ENCODE peak calls at places on chromosomes 13 and 19, in six cellular contexts. One of them, this sample, is unnamed. For H3K9me3, the result is how much of the 10 kb centered on the place peaks cover.

GRCh38 chr13:46668302-46668720 is 115.3 kb downstream of the LRCH1 start:
- DNase-seq in H1: no peak
- DNase-seq in suprapubic skin: no peak
- DNase-seq in upper lobe of left lung: no peak
- DNase-seq in endothelial cell of umbilical vein: peak
- DNase-seq in Panc1: no peak
- DNase-seq in this sample: no peak

GRCh38 chr13:94464771-94465170 is 14.7 kb downstream of the DCT start:
- DNase-seq in H1: no peak
- DNase-seq in Panc1: no peak
- DNase-seq in suprapubic skin: no peak
- DNase-seq in endothelial cell of umbilical vein: no peak
- DNase-seq in upper lobe of left lung: no peak
- DNase-seq in this sample: no peak

GRCh38 chr19:38869836-38870607 is 8.1 kb downstream of the RINL start:
- DNase-seq in suprapubic skin: peak
- DNase-seq in endothelial cell of umbilical vein: peak
- DNase-seq in H1: no peak
- DNase-seq in upper lobe of left lung: peak
- DNase-seq in Panc1: no peak
- DNase-seq in this sample: no peak

GRCh38 chr13:94419304-94419943 is 60.1 kb downstream of the DCT start:
- DNase-seq in suprapubic skin: no peak
- DNase-seq in endothelial cell of umbilical vein: peak
- DNase-seq in H1: no peak
- DNase-seq in upper lobe of left lung: no peak
- DNase-seq in Panc1: peak
- DNase-seq in this sample: no peak

GRCh38 chr13:106597190-106597589 is 29.3 kb upstream of the ARGLU1 start:
- DNase-seq in H1: no peak
- DNase-seq in suprapubic skin: no peak
- DNase-seq in Panc1: no peak
- DNase-seq in endothelial cell of umbilical vein: no peak
- DNase-seq in upper lobe of left lung: peak
- DNase-seq in this sample: no peak

GRCh38 chr13:50543767-50544166 is 299.7 kb downstream of the DLEU7 start:
- DNase-seq in upper lobe of left lung: peak
- DNase-seq in H1: no peak
- DNase-seq in suprapubic skin: no peak
- DNase-seq in Panc1: no peak
- DNase-seq in endothelial cell of umbilical vein: no peak
- DNase-seq in this sample: no peak

GRCh38 chr19:36392916-36393673 is 14.1 kb upstream of the ZFP14 start:
- DNase-seq in upper lobe of left lung: no peak
- DNase-seq in H1: no peak
- DNase-seq in endothelial cell of umbilical vein: no peak
- DNase-seq in Panc1: no peak
- DNase-seq in suprapubic skin: no peak
- DNase-seq in this sample: no peak

GRCh38 chr19:33785795-33786194 is 10.9 kb upstream of the KCTD15 start:
- DNase-seq in upper lobe of left lung: no peak
- DNase-seq in suprapubic skin: no peak
- DNase-seq in H1: no peak
- DNase-seq in endothelial cell of umbilical vein: no peak
- DNase-seq in Panc1: no peak
- DNase-seq in this sample: no peak

GRCh38 chr13:30806784-30807183 is 71.4 kb downstream of the ALOX5AP start:
- DNase-seq in endothelial cell of umbilical vein: peak
- DNase-seq in Panc1: no peak
- DNase-seq in suprapubic skin: no peak
- DNase-seq in H1: no peak
- DNase-seq in upper lobe of left lung: no peak
- DNase-seq in this sample: no peak

GRCh38 chr19:38683393-38684077 is 36.1 kb downstream of the ACTN4 start:
- DNase-seq in suprapubic skin: peak
- DNase-seq in endothelial cell of umbilical vein: peak
- DNase-seq in upper lobe of left lung: no peak
- DNase-seq in Panc1: peak
- DNase-seq in H1: peak
- DNase-seq in this sample: no peak

GRCh38 chr13:108964601-108965000 is 335.2 kb downstream of the MYO16 start:
- DNase-seq in upper lobe of left lung: no peak
- DNase-seq in H1: no peak
- DNase-seq in endothelial cell of umbilical vein: no peak
- DNase-seq in Panc1: no peak
- DNase-seq in suprapubic skin: no peak
- DNase-seq in this sample: no peak

GRCh38 chr19:8566855-8567254 is 10.4 kb downstream of the MYO1F start:
- DNase-seq in suprapubic skin: no peak
- DNase-seq in Panc1: no peak
- DNase-seq in endothelial cell of umbilical vein: no peak
- DNase-seq in H1: no peak
- DNase-seq in upper lobe of left lung: no peak
- DNase-seq in this sample: no peak

GRCh38 chr19:720691-721160 is 12.0 kb downstream of the PALM start:
- DNase-seq in endothelial cell of umbilical vein: no peak
- DNase-seq in H1: no peak
- DNase-seq in Panc1: no peak
- DNase-seq in suprapubic skin: no peak
- DNase-seq in upper lobe of left lung: peak
- DNase-seq in this sample: no peak

GRCh38 chr19:7440188-7440975 is 48.5 kb downstream of the PEX11G start:
- DNase-seq in Panc1: no peak
- DNase-seq in endothelial cell of umbilical vein: no peak
- DNase-seq in H1: no peak
- DNase-seq in suprapubic skin: no peak
- DNase-seq in upper lobe of left lung: no peak
- DNase-seq in this sample: no peak

GRCh38 chr19:6668696-6669095 is 1.3 kb downstream of the TNFSF14 start:
- DNase-seq in H1: no peak
- DNase-seq in endothelial cell of umbilical vein: no peak
- DNase-seq in Panc1: no peak
- DNase-seq in upper lobe of left lung: no peak
- DNase-seq in suprapubic skin: no peak
- DNase-seq in this sample: no peak

GRCh38 chr13:113666951-113667701 is at the start of gene GRK1:
- DNase-seq in suprapubic skin: peak
- DNase-seq in H1: no peak
- DNase-seq in upper lobe of left lung: peak
- DNase-seq in Panc1: no peak
- DNase-seq in endothelial cell of umbilical vein: no peak
- DNase-seq in this sample: no peak

GRCh38 chr13:24500977-24501376 is 11.6 kb downstream of the PARP4 start:
- DNase-seq in H1: no peak
- DNase-seq in Panc1: no peak
- DNase-seq in suprapubic skin: no peak
- DNase-seq in endothelial cell of umbilical vein: peak
- DNase-seq in upper lobe of left lung: no peak
- DNase-seq in this sample: no peak

GRCh38 chr19:10712041-10712440 is 5.8 kb upstream of the DNM2 start:
- DNase-seq in endothelial cell of umbilical vein: no peak
- DNase-seq in Panc1: no peak
- DNase-seq in suprapubic skin: no peak
- DNase-seq in upper lobe of left lung: no peak
- DNase-seq in H1: no peak
- DNase-seq in this sample: no peak

DNA sequence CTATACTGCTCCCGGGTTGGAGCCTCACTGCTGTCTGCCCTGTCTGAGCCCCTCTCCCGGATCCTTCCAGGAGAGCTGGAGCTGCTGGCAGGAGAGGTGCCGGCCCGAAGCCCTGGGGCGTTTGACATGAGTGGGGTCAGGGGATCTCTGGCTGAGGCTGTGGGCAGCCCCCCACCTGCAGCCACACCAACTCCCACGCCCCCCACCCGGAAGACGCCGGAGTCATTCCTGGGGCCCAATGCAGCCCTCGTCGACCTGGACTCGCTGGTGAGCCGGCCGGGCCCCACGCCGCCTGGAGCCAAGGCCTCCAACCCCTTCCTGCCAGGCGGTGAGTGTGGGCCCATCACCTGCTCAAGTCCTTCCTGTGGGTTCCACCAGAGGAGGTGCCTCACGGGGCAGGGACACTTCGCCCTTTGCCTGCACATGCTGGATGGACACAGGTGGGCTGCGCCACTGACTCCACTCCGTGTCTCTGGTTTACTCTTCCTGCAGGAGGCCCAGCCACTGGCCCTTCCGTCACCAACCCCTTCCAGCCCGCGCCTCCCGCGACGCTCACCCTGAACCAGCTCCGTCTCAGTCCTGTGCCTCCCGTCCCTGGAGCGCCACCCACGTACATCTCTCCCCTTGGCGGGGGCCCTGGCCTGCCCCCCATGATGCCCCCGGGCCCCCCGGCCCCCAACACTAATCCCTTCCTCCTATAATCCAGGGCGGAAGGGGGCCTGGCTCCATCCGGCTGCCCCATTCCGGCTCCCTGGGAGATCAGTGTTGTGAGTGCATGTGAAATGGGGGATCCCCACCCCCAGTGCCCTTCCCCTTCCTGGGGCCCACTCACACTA is 19.8 kb downstream of the EPN1 start:
- DNase-seq in H1: no peak
- DNase-seq in suprapubic skin: peak
- DNase-seq in upper lobe of left lung: peak
- DNase-seq in Panc1: no peak
- DNase-seq in endothelial cell of umbilical vein: no peak
- DNase-seq in this sample: no peak
- TF ChIP-seq POLR2AphosphoS5 in H1: no peak
- TF ChIP-seq POLR2AphosphoS5 in suprapubic skin: no peak
- TF ChIP-seq POLR2AphosphoS5 in upper lobe of left lung: no peak
- TF ChIP-seq POLR2AphosphoS5 in Panc1: no peak
- TF ChIP-seq POLR2AphosphoS5 in endothelial cell of umbilical vein: no peak
- TF ChIP-seq POLR2AphosphoS5 in this sample: no peak

DNA sequence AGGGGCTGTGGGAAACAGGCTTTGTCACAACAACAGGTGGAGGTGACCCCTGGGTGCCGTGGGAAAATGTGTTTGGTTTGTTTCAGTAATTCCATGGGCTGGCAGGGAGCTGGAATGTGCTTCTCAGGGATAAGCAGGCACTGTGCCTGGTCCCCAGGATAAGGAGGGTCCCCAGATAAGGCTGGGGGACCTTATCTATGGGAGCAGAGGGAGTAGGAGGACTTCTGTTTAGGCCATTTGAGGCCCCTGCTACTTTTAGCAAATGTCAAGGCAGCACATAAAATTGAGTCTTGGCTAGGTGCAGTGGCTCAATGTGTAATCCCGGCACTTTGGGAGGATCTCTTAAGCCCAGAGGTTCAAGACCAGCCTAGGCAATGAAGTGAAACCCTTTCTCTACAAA is 59.5 kb downstream of the KCNC3 start:
- DNase-seq in Panc1: no peak
- DNase-seq in H1: no peak
- DNase-seq in upper lobe of left lung: no peak
- DNase-seq in suprapubic skin: no peak
- DNase-seq in endothelial cell of umbilical vein: no peak
- DNase-seq in this sample: no peak
- H3K9me3 ChIP-seq in Panc1: under half
- H3K9me3 ChIP-seq in H1: under half
- H3K9me3 ChIP-seq in upper lobe of left lung: under half
- H3K9me3 ChIP-seq in suprapubic skin: under half
- H3K9me3 ChIP-seq in endothelial cell of umbilical vein: under half
- H3K9me3 ChIP-seq in this sample: under half

GRCh38 chr19:4174895-4175668 is 7.3 kb downstream of the SIRT6 start:
- DNase-seq in endothelial cell of umbilical vein: no peak
- DNase-seq in H1: no peak
- DNase-seq in Panc1: no peak
- DNase-seq in upper lobe of left lung: peak
- DNase-seq in suprapubic skin: no peak
- DNase-seq in this sample: no peak
- TF ChIP-seq POLR2AphosphoS5 in endothelial cell of umbilical vein: no peak
- TF ChIP-seq POLR2AphosphoS5 in H1: no peak
- TF ChIP-seq POLR2AphosphoS5 in Panc1: no peak
- TF ChIP-seq POLR2AphosphoS5 in upper lobe of left lung: no peak
- TF ChIP-seq POLR2AphosphoS5 in suprapubic skin: no peak
- TF ChIP-seq POLR2AphosphoS5 in this sample: no peak

GRCh38 chr19:50861025-50861424 is 6.3 kb downstream of the KLK3 start:
- DNase-seq in endothelial cell of umbilical vein: no peak
- DNase-seq in Panc1: no peak
- DNase-seq in H1: no peak
- DNase-seq in suprapubic skin: no peak
- DNase-seq in upper lobe of left lung: no peak
- DNase-seq in this sample: no peak

GRCh38 chr19:50861496-50862286 is 7.0 kb downstream of the KLK3 start:
- DNase-seq in suprapubic skin: no peak
- DNase-seq in endothelial cell of umbilical vein: no peak
- DNase-seq in H1: no peak
- DNase-seq in Panc1: no peak
- DNase-seq in upper lobe of left lung: no peak
- DNase-seq in this sample: no peak

GRCh38 chr19:50857366-50857765 is 2.7 kb downstream of the KLK3 start:
- DNase-seq in endothelial cell of umbilical vein: no peak
- DNase-seq in H1: no peak
- DNase-seq in suprapubic skin: no peak
- DNase-seq in Panc1: no peak
- DNase-seq in upper lobe of left lung: no peak
- DNase-seq in this sample: no peak

GRCh38 chr19:50858896-50859295 is 4.2 kb downstream of the KLK3 start:
- DNase-seq in H1: no peak
- DNase-seq in Panc1: no peak
- DNase-seq in endothelial cell of umbilical vein: no peak
- DNase-seq in upper lobe of left lung: no peak
- DNase-seq in suprapubic skin: no peak
- DNase-seq in this sample: no peak

DNA sequence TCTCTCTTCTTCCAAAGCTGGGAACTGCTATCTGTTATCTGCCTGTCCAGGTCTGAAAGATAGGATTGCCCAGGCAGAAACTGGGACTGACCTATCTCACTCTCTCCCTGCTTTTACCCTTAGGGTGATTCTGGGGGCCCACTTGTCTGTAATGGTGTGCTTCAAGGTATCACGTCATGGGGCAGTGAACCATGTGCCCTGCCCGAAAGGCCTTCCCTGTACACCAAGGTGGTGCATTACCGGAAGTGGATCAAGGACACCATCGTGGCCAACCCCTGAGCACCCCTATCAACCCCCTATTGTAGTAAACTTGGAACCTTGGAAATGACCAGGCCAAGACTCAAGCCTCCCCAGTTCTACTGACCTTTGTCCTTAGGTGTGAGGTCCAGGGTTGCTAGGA is 5.1 kb downstream of the KLK3 start:
- DNase-seq in upper lobe of left lung: no peak
- DNase-seq in endothelial cell of umbilical vein: no peak
- DNase-seq in Panc1: no peak
- DNase-seq in suprapubic skin: no peak
- DNase-seq in H1: no peak
- DNase-seq in this sample: no peak
- H3K9me3 ChIP-seq in upper lobe of left lung: under half
- H3K9me3 ChIP-seq in endothelial cell of umbilical vein: under half
- H3K9me3 ChIP-seq in Panc1: under half
- H3K9me3 ChIP-seq in suprapubic skin: under half
- H3K9me3 ChIP-seq in H1: under half
- H3K9me3 ChIP-seq in this sample: under half